ENCODE peak calls at places on chromosomes 12 and 14, in four cellular contexts. J is tibial artery; Q is activated CD8-positive, alpha-beta memory T cell treated with anti-CD3 and anti-CD28 coated beads for 1 hour; H is aorta. M is an unnamed sample.

GRCh38 chr12:6840428-6841138 is at the start of gene GNB3:
- DNase-seq in J (no peak), Q (no peak), H (peak), M (no peak)

GRCh38 chr14:105087308-105087962 is 22.2 kb upstream of the GPR132 start:
- DNase-seq in J (no peak), Q (no peak), H (peak), M (no peak)

GRCh38 chr12:60101715-60102114 is 505.9 kb downstream of the SLC16A7 start:
- DNase-seq in J (no peak), Q (no peak), H (no peak), M (no peak)

GRCh38 chr12:84738481-84738972 is 174.1 kb downstream of the SLC6A15 start:
- DNase-seq in J (peak), Q (no peak), H (no peak), M (no peak)

GRCh38 chr14:37864861-37865718 is 269.7 kb downstream of the TTC6 start:
- DNase-seq in J (no peak), Q (no peak), H (no peak), M (no peak)

GRCh38 chr12:106106892-106107291 is 31.9 kb downstream of the NUAK1 start:
- DNase-seq in J (no peak), Q (no peak), H (no peak), M (peak)

GRCh38 chr14:43789458-43789857 is 717.6 kb downstream of the FSCB start:
- DNase-seq in J (no peak), Q (no peak), H (no peak), M (no peak)

GRCh38 chr12:119480551-119480950 is 113.0 kb upstream of the TMEM233 start:
- DNase-seq in J (no peak), Q (no peak), H (no peak), M (no peak)

GRCh38 chr12:31496257-31496656 is 94.7 kb downstream of the DENND5B start:
- DNase-seq in J (no peak), Q (no peak), H (no peak), M (no peak)

GRCh38 chr14:37931998-37932397 is 275.7 kb upstream of the SSTR1 start:
- DNase-seq in J (no peak), Q (no peak), H (no peak), M (no peak)

GRCh38 chr12:9149372-9149771 is 33.7 kb upstream of the A2M start:
- DNase-seq in J (no peak), Q (no peak), H (no peak), M (no peak)

GRCh38 chr12:60168441-60168840 is 572.6 kb downstream of the SLC16A7 start:
- DNase-seq in J (no peak), Q (no peak), H (no peak), M (no peak)

GRCh38 chr12:107903377-107904061 is 129.0 kb downstream of the ASCL4 start:
- DNase-seq in J (no peak), Q (no peak), H (peak), M (no peak)

GRCh38 chr14:70392676-70393075 is 24.2 kb downstream of the SYNJ2BP start:
- DNase-seq in J (no peak), Q (no peak), H (no peak), M (no peak)

GRCh38 chr14:88005050-88005481 is at the start of gene GPR65:
- DNase-seq in J (no peak), Q (no peak), H (no peak), M (no peak)

GRCh38 chr12:15767301-15767700 is 21.9 kb downstream of the EPS8 start:
- DNase-seq in J (no peak), Q (no peak), H (no peak), M (no peak)

GRCh38 chr12:123363743-123364531 is 710 bp downstream of the SBNO1 start:
- DNase-seq in J (no peak), Q (peak), H (peak), M (no peak)

GRCh38 chr12:131806654-131807053 is 21.5 kb upstream of the MMP17 start:
- DNase-seq in J (no peak), Q (no peak), H (no peak), M (no peak)

GRCh38 chr14:21090194-21090939 is 8.1 kb downstream of the ZNF219 start:
- DNase-seq in J (no peak), Q (no peak), H (peak), M (no peak)

GRCh38 chr14:94292872-94293577 is at the start of gene SERPINA10:
- DNase-seq in J (no peak), Q (no peak), H (no peak), M (no peak)

GRCh38 chr12:38053655-38054464 is 262.7 kb upstream of the ALG10B start:
- DNase-seq in J (no peak), Q (no peak), H (no peak), M (no peak)

GRCh38 chr14:90545966-90546751 is 149.3 kb downstream of the CALM1 start:
- DNase-seq in J (peak), Q (no peak), H (peak), M (no peak)

GRCh38 chr12:19752712-19753111 is 313.4 kb downstream of the AEBP2 start:
- DNase-seq in J (no peak), Q (no peak), H (no peak), M (no peak)

GRCh38 chr14:60195179-60195810 is 30.1 kb upstream of the DHRS7 start:
- DNase-seq in J (no peak), Q (no peak), H (no peak), M (no peak)

GRCh38 chr14:23438130-23438893 is 2.9 kb upstream of the MYH7 start:
- DNase-seq in J (no peak), Q (no peak), H (no peak), M (no peak)

GRCh38 chr12:107732365-107732764 is 28.6 kb downstream of the PRDM4 start:
- DNase-seq in J (no peak), Q (no peak), H (no peak), M (no peak)

GRCh38 chr12:6536894-6537579 is 2.7 kb downstream of the GAPDH start:
- DNase-seq in J (no peak), Q (no peak), H (no peak), M (no peak)

GRCh38 chr12:17371491-17372290 is 718.3 kb downstream of the RERGL start:
- DNase-seq in J (no peak), Q (no peak), H (no peak), M (no peak)

GRCh38 chr14:90188588-90188987 is 67.8 kb upstream of the PSMC1 start:
- DNase-seq in J (no peak), Q (no peak), H (no peak), M (no peak)

GRCh38 chr12:29152223-29152868 is 3.3 kb downstream of the FAR2 start:
- DNase-seq in J (no peak), Q (no peak), H (no peak), M (no peak)

GRCh38 chr12:130795906-130796305 is 43.1 kb downstream of the STX2 start:
- DNase-seq in J (no peak), Q (no peak), H (no peak), M (no peak)

GRCh38 chr12:66612053-66612775 is 66.7 kb downstream of the GRIP1 start:
- DNase-seq in J (no peak), Q (no peak), H (no peak), M (no peak)

GRCh38 chr12:92810370-92810769 is 107.6 kb downstream of the PLEKHG7 start:
- DNase-seq in J (no peak), Q (no peak), H (no peak), M (no peak)

GRCh38 chr12:65495233-65495632 is 216.8 kb downstream of the MSRB3 start:
- DNase-seq in J (no peak), Q (no peak), H (no peak), M (no peak)

GRCh38 chr12:51890511-51891171 is 2.7 kb downstream of the ANKRD33 start:
- DNase-seq in J (no peak), Q (no peak), H (peak), M (no peak)

GRCh38 chr12:114673169-114673833 is 10.7 kb downstream of the TBX3 start:
- DNase-seq in J (no peak), Q (no peak), H (no peak), M (no peak)

M was measured in cerebellar nuclear complex.